ENCODE peak calls at places on chromosomes 11 and 22, in five cellular contexts. F, M, Q, G and P are unnamed samples.
A peak's percentile ranks its signal among the peaks of the same experiment; 100 is the strongest.

GRCh38 chr22:23847991-23848864 is 9.4 kb upstream of the DERL3 start:
- DNase-seq in F (no peak), M (no peak), Q (no peak), G (no peak), P (peak; percentile 73)

GRCh38 chr22:17470880-17471500 is 92.3 kb upstream of the SLC25A18 start:
- DNase-seq in F (no peak), M (no peak), Q (no peak), G (no peak), P (no peak)

GRCh38 chr11:47391711-47392432 is 13.5 kb upstream of the SPI1 start:
- DNase-seq in F (no peak), M (no peak), Q (no peak), G (no peak), P (no peak)

GRCh38 chr11:35146074-35146521 is 7.1 kb downstream of the CD44 start:
- DNase-seq in F (peak; percentile 31), M (no peak), Q (peak; percentile 53), G (no peak), P (no peak)

GRCh38 chr11:73916435-73916834 is 34.4 kb upstream of the DNAJB13 start:
- DNase-seq in F (no peak), M (no peak), Q (no peak), G (no peak), P (no peak)

GRCh38 chr11:36594316-36594989 is at the start of gene IFTAP:
- DNase-seq in F (no peak), M (peak; percentile 31), Q (no peak), G (peak; percentile 22), P (peak; percentile 92)

GRCh38 chr11:47573321-47573720 is 5.4 kb downstream of the KBTBD4 start:
- DNase-seq in F (no peak), M (no peak), Q (no peak), G (no peak), P (no peak)

GRCh38 chr11:47916361-47916841 is 64.0 kb upstream of the PTPRJ start:
- DNase-seq in F (no peak), M (peak; percentile 24), Q (no peak), G (peak; percentile 54), P (peak; percentile 24)

GRCh38 chr11:76750746-76751145 is 32.4 kb upstream of the TSKU start:
- DNase-seq in F (no peak), M (no peak), Q (no peak), G (no peak), P (no peak)

GRCh38 chr11:113356203-113356602 is 31.4 kb upstream of the ANKK1 start:
- DNase-seq in F (no peak), M (no peak), Q (no peak), G (no peak), P (no peak)

GRCh38 chr22:44702479-44703219 is 645 bp downstream of the PRR5 start:
- DNase-seq in F (peak; percentile 16), M (no peak), Q (peak; percentile 27), G (no peak), P (peak; percentile 82)

GRCh38 chr11:6351782-6352181 is 31.5 kb upstream of the CAVIN3 start:
- DNase-seq in F (no peak), M (no peak), Q (no peak), G (no peak), P (no peak)

GRCh38 chr22:43826142-43827093 is 14.3 kb upstream of the EFCAB6 start:
- DNase-seq in F (no peak), M (no peak), Q (no peak), G (no peak), P (no peak)

GRCh38 chr11:68387840-68388239 is 72.7 kb upstream of the PPP6R3 start:
- DNase-seq in F (no peak), M (no peak), Q (no peak), G (no peak), P (no peak)

GRCh38 chr11:83724704-83725114 is 438.5 kb upstream of the CCDC90B start:
- DNase-seq in F (no peak), M (no peak), Q (no peak), G (no peak), P (peak; percentile 41)

GRCh38 chr22:37234736-37235711 is 9.0 kb downstream of the RAC2 start:
- DNase-seq in F (no peak), M (no peak), Q (no peak), G (no peak), P (no peak)

GRCh38 chr11:71420455-71421241 is 27.5 kb downstream of the DHCR7 start:
- DNase-seq in F (no peak), M (no peak), Q (no peak), G (no peak), P (peak; percentile 79)

GRCh38 chr11:62578541-62578940 is 4.8 kb upstream of the EEF1G start:
- DNase-seq in F (no peak), M (no peak), Q (no peak), G (no peak), P (no peak)

DNA sequence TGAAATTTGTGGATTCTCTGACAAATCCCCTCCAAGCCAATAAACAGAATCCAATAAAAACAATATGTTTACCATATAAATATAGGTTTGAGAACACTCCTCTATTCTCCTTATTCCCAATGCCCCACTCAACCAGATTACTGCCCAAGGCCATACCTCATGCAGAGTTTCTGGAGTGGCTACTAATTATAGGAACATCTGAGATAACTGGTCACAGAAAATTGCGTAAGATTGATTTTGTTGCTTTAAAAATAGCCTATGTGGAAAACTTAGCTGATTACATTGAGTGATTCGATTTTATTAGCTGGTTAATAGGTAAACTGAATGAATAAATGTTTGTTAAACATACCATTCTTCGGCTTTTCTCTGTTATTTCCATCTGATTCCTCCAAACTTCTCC is 48.0 kb downstream of the ME3 start:
- DNase-seq in F (no peak), M (no peak), Q (no peak), G (no peak), P (no peak)
- H3K4me1 ChIP-seq in F (no peaks in the 10 kb centered on the region), M (peaks cover 51% of the 10 kb centered on the region), Q (no peaks in the 10 kb centered on the region), G (peaks cover 63% of the 10 kb centered on the region), P (no peaks in the 10 kb centered on the region)

GRCh38 chr11:85951428-85952107 is 96.4 kb downstream of the CCDC83 start:
- DNase-seq in F (no peak), M (no peak), Q (no peak), G (no peak), P (no peak)
- H3K4me1 ChIP-seq in F (no peaks in the 10 kb centered on the region), M (peaks cover 15% of the 10 kb centered on the region), Q (no peaks in the 10 kb centered on the region), G (peaks cover 60% of the 10 kb centered on the region), P (no peaks in the 10 kb centered on the region)

GRCh38 chr22:42065408-42066132 is 5.0 kb downstream of the NAGA start:
- DNase-seq in F (no peak), M (no peak), Q (no peak), G (no peak), P (no peak)
- H3K4me1 ChIP-seq in F (peaks cover 6% of the 10 kb centered on the region), M (peaks cover 9% of the 10 kb centered on the region), Q (peaks cover 23% of the 10 kb centered on the region), G (peaks cover 17% of the 10 kb centered on the region), P (peaks cover 4% of the 10 kb centered on the region)

DNA sequence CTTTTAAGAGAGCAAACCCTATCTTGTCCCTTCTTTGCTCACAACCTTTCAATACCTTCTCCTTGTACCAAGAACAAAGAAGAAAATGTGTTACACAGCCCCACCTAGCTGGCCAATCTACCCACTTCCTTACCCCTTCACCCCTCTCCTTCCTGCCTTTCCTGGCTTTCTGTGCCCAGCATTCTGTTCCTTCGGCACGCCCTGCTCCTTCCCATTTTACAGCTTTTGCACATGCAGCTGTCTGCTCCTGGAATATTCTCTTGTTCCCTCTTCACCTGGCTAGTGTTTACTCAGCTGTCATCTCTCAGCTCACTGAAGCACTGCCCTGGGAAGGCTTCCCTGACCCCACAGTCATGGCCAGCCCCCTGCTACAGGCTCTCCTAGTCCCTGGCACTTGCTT is 30.6 kb downstream of the SERPINH1 start:
- DNase-seq in F (no peak), M (no peak), Q (no peak), G (no peak), P (no peak)
- H3K4me1 ChIP-seq in F (no peaks in the 10 kb centered on the region), M (no peaks in the 10 kb centered on the region), Q (no peaks in the 10 kb centered on the region), G (no peaks in the 10 kb centered on the region), P (no peaks in the 10 kb centered on the region)